ENCODE peak calls at places on chromosomes 5 and 9, in nine cellular contexts. N is dermis microvascular lymphatic vessel endothelial cell; B is esophagus muscularis mucosa; K is stimulated activated CD8-positive, alpha-beta memory T cell treated with anti-CD3 and anti-CD28 coated beads, Interleukin-15, amount 100 ng/mL, for 48 hours; R is NCI-H146; A is LoVo; T is A549; L is sigmoid colon; P is stromal cell of bone marrow. D is an unnamed sample.

GRCh38 chr5:126755593-126755992 is 21.3 kb upstream of the LMNB1 start:
- DNase-seq in N (no peak), B (no peak), K (no peak), R (no peak), A (no peak), T (no peak), L (no peak), P (no peak), D (no peak)

GRCh38 chr9:130680836-130681768 is 12.5 kb upstream of the EXOSC2 start:
- DNase-seq in N (peak), B (no peak), K (peak), R (peak), A (peak), T (peak), L (peak), P (peak), D (peak)

GRCh38 chr9:117772960-117773359 is 68.8 kb downstream of the TLR4 start:
- DNase-seq in N (no peak), B (no peak), K (no peak), R (no peak), A (peak), T (no peak), L (no peak), P (peak), D (peak)

GRCh38 chr9:135809166-135809565 is 98.2 kb downstream of the CAMSAP1 start:
- DNase-seq in N (no peak), B (no peak), K (no peak), R (no peak), A (no peak), T (no peak), L (no peak), P (peak), D (peak)

GRCh38 chr5:116365006-116365496 is 209.6 kb downstream of the SEMA6A start:
- DNase-seq in N (peak), B (no peak), K (no peak), R (no peak), A (no peak), T (no peak), L (no peak), P (no peak), D (no peak)

GRCh38 chr9:74309654-74310053 is 187.5 kb upstream of the RORB start:
- DNase-seq in N (no peak), B (no peak), K (no peak), R (no peak), A (no peak), T (no peak), L (no peak), P (no peak), D (no peak)

GRCh38 chr9:21616082-21616778 is 134.1 kb upstream of the IFNE start:
- DNase-seq in N (no peak), B (no peak), K (no peak), R (no peak), A (peak), T (peak), L (no peak), P (peak), D (peak)

GRCh38 chr9:97559111-97559514 is 57.6 kb downstream of the TMOD1 start:
- DNase-seq in N (no peak), B (no peak), K (peak), R (no peak), A (no peak), T (no peak), L (no peak), P (no peak), D (no peak)